ENCODE peak calls at places on chromosomes 2 and 18, in ten cellular contexts. H is MM.1S; D is upper lobe of right lung; R is OCI-LY7; Z is body of pancreas; F is aorta; T is K562; B is lower lobe of right lung; I is CD4-positive, alpha-beta T cell; K is transverse colon. E is an unnamed sample.
A peak's percentile ranks its signal among the peaks of the same experiment; 100 is the strongest.

GRCh38 chr2:29014331-29014730 is 33.2 kb downstream of the TOGARAM2 start:
- DNase-seq in F (no peak), Z (no peak), R (no peak), H (no peak), D (no peak), K (no peak), T (no peak), I (no peak), B (no peak), E (no peak)

GRCh38 chr2:38269421-38269820 is 107.7 kb downstream of the ATL2 start:
- DNase-seq in B (no peak), I (no peak), F (no peak), T (no peak), D (no peak), H (no peak), R (no peak), K (no peak), Z (no peak), E (no peak)

GRCh38 chr2:168169097-168169745 is 78.2 kb downstream of the STK39 start:
- DNase-seq in I (no peak), H (no peak), R (peak; percentile 5), T (no peak), Z (no peak), F (no peak), B (no peak), D (no peak), K (no peak), E (no peak)

GRCh38 chr18:7116001-7116831 is 1.4 kb downstream of the LAMA1 start:
- DNase-seq in R (no peak), K (no peak), H (no peak), T (no peak), B (no peak), Z (no peak), F (no peak), D (no peak), I (no peak), E (no peak)

GRCh38 chr2:46268196-46268595 is 29.0 kb upstream of the EPAS1 start:
- DNase-seq in B (no peak), D (no peak), K (no peak), Z (no peak), R (no peak), F (no peak), I (no peak), H (peak; percentile 57), T (no peak), E (no peak)

GRCh38 chr2:74619651-74620297 is 28.4 kb downstream of the M1AP start:
- DNase-seq in B (no peak), R (peak; percentile 10), K (no peak), H (no peak), T (no peak), Z (no peak), D (no peak), I (no peak), F (no peak), E (no peak)

GRCh38 chr2:219252084-219252483 is 959 bp upstream of the TUBA4B start:
- DNase-seq in I (peak; percentile 27), D (no peak), H (no peak), K (peak; percentile 31), B (no peak), T (no peak), F (no peak), R (peak; percentile 27), Z (peak; percentile 69), E (no peak)

GRCh38 chr18:3808985-3809780 is 359.2 kb downstream of the TGIF1 start:
- DNase-seq in B (no peak), R (no peak), F (no peak), Z (no peak), T (no peak), K (no peak), H (no peak), D (no peak), I (no peak), E (no peak)

GRCh38 chr18:45801396-45802004 is 24.0 kb upstream of the SIGLEC15 start:
- DNase-seq in R (no peak), K (no peak), B (no peak), Z (no peak), I (no peak), D (no peak), T (no peak), H (no peak), F (no peak), E (no peak)
- H3K27ac ChIP-seq in R (no peak overlapping the region), K (no peak overlapping the region), B (no peak overlapping the region), Z (no peak overlapping the region), I (no peak overlapping the region), D (no peak overlapping the region), T (no peak overlapping the region), H (no peak overlapping the region), F (no peak overlapping the region), E (peak overlapping the region; percentile 71)

DNA sequence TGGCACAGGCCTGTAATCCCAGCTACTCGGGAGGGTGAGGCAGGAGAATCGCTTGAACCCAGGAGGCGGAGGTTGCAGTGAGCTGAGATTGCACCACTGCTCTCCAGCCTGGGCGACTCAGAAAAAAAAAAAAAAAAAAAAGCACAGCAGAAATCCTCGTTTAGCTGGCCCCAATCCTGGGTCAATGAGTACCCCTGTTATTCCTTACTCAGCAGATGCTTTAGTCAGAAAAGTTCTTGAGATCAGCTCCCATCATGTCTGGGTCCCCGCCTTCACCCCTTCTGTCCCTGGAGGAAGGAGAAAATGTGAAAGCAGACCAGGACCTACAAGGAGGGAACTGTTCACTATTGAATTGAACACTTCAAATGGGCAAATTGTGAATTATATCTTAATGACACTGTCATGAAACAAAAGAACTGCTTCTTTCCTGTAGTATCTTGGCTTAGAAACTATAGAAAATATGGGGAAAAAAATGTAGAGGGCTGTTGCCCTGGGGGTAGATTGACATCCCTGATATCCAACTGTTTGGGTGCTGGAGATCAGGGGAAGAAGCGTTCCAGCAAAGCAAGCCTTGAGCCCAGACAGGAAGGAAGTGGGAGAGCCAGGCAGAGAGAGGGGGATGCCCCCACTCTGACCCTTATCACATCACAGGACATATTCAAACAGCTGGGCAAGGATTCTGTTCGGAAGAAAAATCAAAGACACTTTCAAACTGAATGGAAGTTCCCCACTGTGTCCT is 16.6 kb upstream of the KCNG3 start:
- DNase-seq in R (no peak), B (no peak), F (no peak), Z (no peak), I (no peak), H (no peak), T (no peak), D (no peak), K (no peak), E (no peak)
- H3K27ac ChIP-seq in R (no peak overlapping the region), B (no peak overlapping the region), F (no peak overlapping the region), Z (no peak overlapping the region), I (no peak overlapping the region), H (no peak overlapping the region), T (no peak overlapping the region), D (no peak overlapping the region), K (no peak overlapping the region), E (no peak overlapping the region)

DNA sequence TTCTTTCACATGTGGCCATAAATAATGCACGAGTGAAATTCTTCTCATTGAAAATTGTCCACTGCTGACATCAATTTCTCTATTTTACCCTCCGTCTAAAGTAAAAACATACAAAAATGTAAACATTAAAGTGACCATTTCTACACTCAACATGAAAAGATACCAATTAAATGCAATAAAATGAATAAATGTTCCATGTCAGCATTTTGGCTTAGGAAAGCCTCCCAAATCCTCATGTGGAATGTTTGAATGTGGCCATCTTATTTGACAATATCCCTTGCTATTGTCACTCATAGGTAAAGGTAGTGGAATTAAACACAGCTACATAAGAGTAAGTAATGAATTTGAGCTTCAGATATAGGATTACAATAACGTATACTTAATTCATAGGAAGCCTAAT is 60.8 kb downstream of the ZNF521 start:
- DNase-seq in B (no peak), I (no peak), R (no peak), H (no peak), T (no peak), K (no peak), Z (no peak), D (no peak), F (no peak), E (no peak)
- H3K27ac ChIP-seq in B (no peak overlapping the region), I (no peak overlapping the region), R (no peak overlapping the region), H (no peak overlapping the region), T (no peak overlapping the region), K (no peak overlapping the region), Z (no peak overlapping the region), D (no peak overlapping the region), F (no peak overlapping the region), E (no peak overlapping the region)

DNA sequence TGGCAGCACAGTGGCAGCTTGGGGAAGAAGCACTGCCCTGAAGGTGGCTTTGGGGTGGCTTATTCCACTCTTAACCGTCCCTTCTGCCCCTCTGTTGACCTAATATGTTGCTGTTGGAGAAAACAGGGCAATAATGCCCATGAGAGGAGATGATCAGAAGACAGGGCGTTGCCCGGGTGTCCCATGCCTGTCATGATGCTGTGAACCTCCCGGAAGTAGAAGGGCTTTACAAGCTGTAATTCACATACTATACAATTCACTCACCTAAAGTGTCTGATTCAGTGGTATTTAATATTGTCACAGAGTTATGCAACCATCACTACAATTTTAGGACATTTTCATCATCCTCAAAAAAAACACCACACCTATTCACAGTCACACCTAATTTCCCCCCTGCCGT is 112.3 kb downstream of the FHOD3 start:
- DNase-seq in F (no peak), Z (no peak), K (no peak), B (no peak), R (no peak), I (no peak), D (no peak), T (no peak), H (no peak), E (no peak)
- H3K27ac ChIP-seq in F (no peak overlapping the region), Z (no peak overlapping the region), K (no peak overlapping the region), B (no peak overlapping the region), R (no peak overlapping the region), I (no peak overlapping the region), D (no peak overlapping the region), T (no peak overlapping the region), H (no peak overlapping the region), E (no peak overlapping the region)

DNA sequence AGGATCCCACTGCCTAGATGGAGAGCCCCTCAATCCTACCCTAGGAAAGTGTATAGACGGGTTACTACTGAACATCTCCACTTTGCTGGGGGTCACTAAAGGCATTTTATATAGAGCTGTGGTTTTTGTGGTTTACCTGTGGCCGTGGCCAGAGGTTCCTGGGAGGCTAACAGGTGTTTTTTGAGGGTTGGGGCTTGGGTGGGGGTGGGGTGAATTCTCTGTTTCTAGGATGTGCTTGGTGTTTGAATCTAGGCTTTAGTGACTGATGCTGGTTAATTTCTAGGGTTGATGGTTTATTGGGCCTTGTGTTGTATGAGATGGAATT is 7.7 kb downstream of the HOXD8 start:
- DNase-seq in Z (no peak), F (no peak), I (no peak), D (no peak), T (no peak), R (no peak), K (no peak), H (peak; percentile 77), B (no peak), E (no peak)
- H3K27ac ChIP-seq in Z (no peak overlapping the region), F (no peak overlapping the region), I (no peak overlapping the region), D (no peak overlapping the region), T (no peak overlapping the region), R (no peak overlapping the region), K (peak overlapping the region; percentile 92), H (no peak overlapping the region), B (no peak overlapping the region), E (peak overlapping the region; percentile 80)

E was measured in A549.